ENCODE peak calls at places on chromosomes 12 and 14, in four cellular contexts. U is neural progenitor cell, L is transverse colon, M is heart left ventricle. H is an unnamed sample.

GRCh38 chr14:102806447-102806846 is 29.2 kb downstream of the TRAF3 start:
- DNase-seq in L (no peak), M (no peak), U (no peak), H (no peak)

GRCh38 chr14:79986251-79986650 is 225.1 kb downstream of the DIO2 start:
- DNase-seq in U (no peak), M (no peak), L (no peak), H (no peak)

GRCh38 chr12:95548056-95548538 is 3.2 kb downstream of the USP44 start:
- DNase-seq in M (no peak), U (peak; percentile 84), L (peak; percentile 34), H (peak; percentile 13)

GRCh38 chr14:91299483-91300115 is 55.1 kb upstream of the GPR68 start:
- DNase-seq in M (no peak), L (no peak), U (no peak), H (no peak)

GRCh38 chr12:28998662-28999120 is 150.4 kb upstream of the FAR2 start:
- DNase-seq in L (no peak), M (no peak), U (peak; percentile 10), H (peak; percentile 11)

GRCh38 chr14:25150934-25151790 is 101.2 kb upstream of the STXBP6 start:
- DNase-seq in U (peak; percentile 63), L (no peak), M (no peak), H (peak; percentile 56)

GRCh38 chr14:86072134-86072894 is 542.4 kb downstream of the FLRT2 start:
- DNase-seq in L (no peak), M (no peak), U (no peak), H (no peak)

GRCh38 chr12:9615420-9616135 is 7.9 kb upstream of the KLRB1 start:
- DNase-seq in M (no peak), U (no peak), L (no peak), H (peak; percentile 46)

GRCh38 chr12:20188930-20189653 is 179.2 kb upstream of the PDE3A start:
- DNase-seq in M (no peak), L (no peak), U (peak; percentile 47), H (peak; percentile 11)

GRCh38 chr12:116551619-116551951 is 7.6 kb upstream of the MAP1LC3B2 start:
- DNase-seq in M (no peak), U (no peak), L (no peak), H (no peak)

GRCh38 chr14:100045687-100046344 is 19.4 kb upstream of the EVL start:
- DNase-seq in M (no peak), L (no peak), U (peak; percentile 32), H (no peak)

GRCh38 chr12:63991036-63991547 is 146.6 kb downstream of the SRGAP1 start:
- DNase-seq in L (no peak), U (no peak), M (no peak), H (no peak)

GRCh38 chr12:28710882-28711281 is 438.2 kb upstream of the FAR2 start:
- DNase-seq in U (no peak), L (no peak), M (no peak), H (no peak)

GRCh38 chr12:4266990-4267389 is 6.6 kb upstream of the CCND2 start:
- DNase-seq in L (no peak), U (no peak), M (no peak), H (no peak)

GRCh38 chr14:49505026-49505766 is 81.0 kb downstream of the RPS29 start:
- DNase-seq in M (no peak), L (no peak), U (no peak), H (no peak)

GRCh38 chr14:99055019-99055418 is 217.0 kb downstream of the BCL11B start:
- DNase-seq in M (no peak), L (no peak), U (no peak), H (no peak)

GRCh38 chr12:122350444-122350843 is 72.0 kb downstream of the CLIP1 start:
- DNase-seq in M (peak; percentile 78), L (no peak), U (no peak), H (no peak)

GRCh38 chr14:72638021-72638420 is 255.9 kb downstream of the DPF3 start:
- DNase-seq in U (no peak), M (no peak), L (no peak), H (no peak)

GRCh38 chr12:11273449-11273848 is 3.9 kb upstream of the PRB3 start:
- DNase-seq in L (no peak), M (no peak), U (no peak), H (no peak)

GRCh38 chr14:59118171-59118570 is 70.3 kb upstream of the DAAM1 start:
- DNase-seq in M (no peak), L (no peak), U (no peak), H (no peak)

GRCh38 chr12:61037792-61038191 is 1222.4 kb upstream of the USP15 start:
- DNase-seq in U (no peak), M (no peak), L (no peak), H (no peak)

GRCh38 chr14:100656996-100657395 is 69.7 kb upstream of the DLK1 start:
- DNase-seq in M (peak; percentile 56), U (no peak), L (no peak), H (no peak)

GRCh38 chr12:6765048-6765633 is 1.0 kb upstream of the PTMS start:
- DNase-seq in L (no peak), M (no peak), U (peak; percentile 41), H (no peak)

GRCh38 chr12:6765634-6766581 is at the start of gene PTMS:
- DNase-seq in L (peak; percentile 79), U (peak; percentile 94), M (peak; percentile 94), H (peak; percentile 39)

GRCh38 chr12:6761849-6762248 is 4.3 kb upstream of the PTMS start:
- DNase-seq in U (no peak), L (no peak), M (no peak), H (no peak)

GRCh38 chr12:6764011-6764828 is 1.9 kb upstream of the PTMS start:
- DNase-seq in U (peak; percentile 97), L (peak; percentile 89), M (peak; percentile 95), H (peak; percentile 86)

GRCh38 chr12:6763380-6763779 is 2.8 kb upstream of the PTMS start:
- DNase-seq in L (no peak), U (no peak), M (no peak), H (no peak)
- H3K4me3 ChIP-seq in L (no peak overlapping the region), U (no peak overlapping the region), M (no peak overlapping the region), H (no peak overlapping the region)

DNA sequence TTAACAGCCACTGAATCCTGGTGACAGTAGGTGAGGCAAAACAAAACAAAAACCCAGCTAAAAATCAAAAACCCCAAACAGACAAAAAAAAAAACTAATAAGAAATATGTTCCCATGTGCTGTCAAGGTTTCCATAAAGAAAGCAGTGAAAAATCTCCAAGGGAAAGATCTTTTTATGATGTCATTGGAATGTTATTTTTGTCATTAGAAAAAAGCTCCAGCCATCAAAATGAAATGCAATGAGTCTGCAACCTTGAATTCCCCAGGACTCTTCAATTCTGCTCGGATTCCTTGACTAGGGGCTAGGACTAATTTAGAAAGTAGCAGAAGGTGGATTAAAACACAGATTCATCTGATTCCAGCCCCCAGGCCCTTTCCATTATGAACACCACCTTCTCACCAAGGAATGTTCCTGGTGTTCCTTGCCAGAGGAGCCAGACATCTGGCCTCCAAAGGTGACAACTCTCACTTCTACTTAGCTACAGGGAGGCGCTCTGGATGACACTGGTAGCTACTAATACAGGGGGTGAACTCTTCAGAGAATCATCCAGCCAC is 6.0 kb upstream of the PCNX1 start:
- DNase-seq in L (no peak), U (no peak), M (no peak), H (no peak)
- H3K4me1 ChIP-seq in L (peaks cover 10% of the 10 kb centered on the region), U (peaks cover 19% of the 10 kb centered on the region), M (peaks cover 22% of the 10 kb centered on the region), H (no peaks in the 10 kb centered on the region)

GRCh38 chr14:93734086-93734822 is 54.0 kb downstream of the PRIMA1 start:
- DNase-seq in U (peak; percentile 50), L (no peak), M (no peak), H (no peak)

GRCh38 chr14:93733646-93734045 is 54.6 kb downstream of the PRIMA1 start:
- DNase-seq in L (no peak), U (no peak), M (no peak), H (no peak)

GRCh38 chr14:93736378-93737014 is 51.8 kb downstream of the PRIMA1 start:
- DNase-seq in M (peak; percentile 57), L (no peak), U (peak; percentile 49), H (no peak)

GRCh38 chr14:93734961-93735360 is 53.3 kb downstream of the PRIMA1 start:
- DNase-seq in U (no peak), M (no peak), L (no peak), H (no peak)

GRCh38 chr14:93737574-93737973 is 50.7 kb downstream of the PRIMA1 start:
- DNase-seq in M (no peak), U (no peak), L (no peak), H (no peak)
- H3K4me3 ChIP-seq in M (no peak overlapping the region), U (no peak overlapping the region), L (no peak overlapping the region), H (no peak overlapping the region)

DNA sequence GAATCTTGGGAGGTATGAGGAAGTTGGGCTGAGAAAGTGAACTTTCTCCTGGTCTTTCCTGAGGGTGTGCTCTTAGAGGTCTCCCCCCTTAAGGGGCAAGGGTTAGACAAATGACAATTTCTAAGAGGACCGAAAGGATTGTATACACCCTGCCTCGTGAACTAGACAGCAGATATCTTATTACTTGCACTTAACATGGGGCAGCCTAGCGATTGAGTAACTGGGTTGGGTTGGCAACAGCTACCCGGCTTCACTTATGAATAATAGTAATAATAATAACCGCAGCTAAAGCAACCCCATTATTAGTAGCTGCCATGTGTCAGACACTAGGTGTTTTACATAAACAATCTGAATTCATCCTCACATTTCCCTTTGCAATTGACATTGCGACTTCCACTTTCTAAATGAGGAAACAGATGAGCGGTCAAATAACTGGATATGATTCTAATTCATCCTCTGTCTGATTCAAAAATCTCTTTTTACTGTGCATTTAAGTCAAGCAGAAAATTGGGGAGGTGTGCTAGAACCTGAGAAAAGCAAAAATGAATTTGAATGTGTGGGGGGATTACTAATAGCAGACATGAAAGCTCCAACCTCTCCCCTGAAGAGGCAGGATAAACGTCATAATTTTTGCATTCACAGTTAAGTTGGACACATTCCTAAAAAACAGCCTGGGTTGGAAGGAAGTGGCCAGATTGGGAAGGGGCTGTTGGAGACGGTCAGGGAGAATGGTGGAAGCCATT is 12.9 kb downstream of the EMP1 start:
- DNase-seq in U (no peak), L (no peak), M (no peak), H (peak; percentile 88)
- H3K4me1 ChIP-seq in U (peaks cover 24% of the 10 kb centered on the region), L (peaks cover 14% of the 10 kb centered on the region), M (peaks cover 78% of the 10 kb centered on the region), H (peaks cover 8% of the 10 kb centered on the region)

GRCh38 chr12:54028324-54029201 is at the start of gene HOXC6:
- DNase-seq in U (no peak), M (no peak), L (no peak), H (peak; percentile 38)
- H3K4me3 ChIP-seq in U (no peak within 1 kb of the TSS), M (no peak within 1 kb of the TSS), L (no peak within 1 kb of the TSS), H (no peak within 1 kb of the TSS)

GRCh38 chr12:47222592-47222959 is 142.8 kb upstream of the AMIGO2 start:
- DNase-seq in U (no peak), M (no peak), L (no peak), H (no peak)
- H3K4me1 ChIP-seq in U (peaks cover 16% of the 10 kb centered on the region), M (peaks cover 16% of the 10 kb centered on the region), L (peaks cover 19% of the 10 kb centered on the region), H (no peaks in the 10 kb centered on the region)

DNA sequence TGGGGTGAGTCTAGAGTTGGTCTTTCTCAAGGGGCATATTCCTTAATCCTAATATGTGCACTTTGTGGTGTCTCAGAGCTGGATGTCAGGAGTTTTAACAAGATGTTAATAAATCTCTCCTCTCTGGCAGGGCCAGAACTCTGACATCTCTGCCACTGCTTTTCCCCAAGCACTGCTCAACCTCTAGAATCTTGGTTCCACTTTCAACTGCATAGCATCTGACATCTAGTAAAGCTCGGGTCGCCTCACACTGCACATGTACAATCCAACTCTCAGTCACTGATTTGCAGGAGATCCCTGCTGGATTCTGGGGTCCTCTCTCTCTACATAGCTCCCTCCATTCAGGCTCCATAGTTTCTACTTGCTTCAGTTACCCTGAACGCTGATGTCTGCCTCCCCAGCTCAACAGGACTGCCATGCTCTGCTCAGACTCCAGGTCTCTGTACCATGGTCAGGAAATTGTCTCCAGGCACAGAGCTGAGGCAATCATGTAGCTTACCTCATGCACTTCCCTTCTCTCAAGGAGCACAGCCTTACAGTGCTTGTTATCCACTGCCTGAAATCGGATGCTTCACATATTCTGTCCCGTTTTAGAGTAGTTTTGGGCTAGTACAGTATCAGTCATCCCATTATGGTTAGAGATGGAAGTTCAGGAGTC is 1.6 kb downstream of the PTCSC3 start:
- DNase-seq in M (no peak), L (no peak), U (no peak), H (no peak)
- H3K4me3 ChIP-seq in M (no peak overlapping the region), L (no peak overlapping the region), U (no peak overlapping the region), H (no peak overlapping the region)

GRCh38 chr12:124499873-124500231 is 67.6 kb downstream of the NCOR2 start:
- DNase-seq in L (no peak), M (no peak), U (no peak), H (no peak)
- H3K4me1 ChIP-seq in L (peaks cover 48% of the 10 kb centered on the region), M (peaks cover 88% of the 10 kb centered on the region), U (peaks cover 32% of the 10 kb centered on the region), H (no peaks in the 10 kb centered on the region)